ENCODE peak calls at places on chromosomes 5 and 9, in eight cellular contexts. T is IMR-90; X is CD8-positive, alpha-beta memory T cell; P is heart right ventricle; E is naive thymus-derived CD4-positive, alpha-beta T cell; D is lower lobe of right lung; B is left ventricle myocardium inferior; R is transverse colon. L is an unnamed sample.

GRCh38 chr9:136683755-136684154 is 3.5 kb downstream of the AGPAT2 start:
- DNase-seq in T (no peak), X (no peak), P (no peak), E (no peak), D (no peak), B (no peak), R (no peak), L (no peak)

GRCh38 chr9:121876658-121877271 is 216.3 kb downstream of the TTLL11 start:
- DNase-seq in T (peak; percentile 89), X (no peak), P (peak; percentile 35), E (no peak), D (no peak), B (peak; percentile 46), R (no peak), L (no peak)

GRCh38 chr5:72649449-72649848 is 142.2 kb upstream of the ZNF366 start:
- DNase-seq in T (peak; percentile 51), X (no peak), P (no peak), E (no peak), D (no peak), B (no peak), R (no peak), L (no peak)

GRCh38 chr5:56328753-56329560 is 95.8 kb upstream of the ANKRD55 start:
- DNase-seq in T (peak; percentile 76), X (no peak), P (no peak), E (peak; percentile 30), D (no peak), B (no peak), R (no peak), L (no peak)

GRCh38 chr5:157821822-157822622 is 36.9 kb downstream of the CLINT1 start:
- DNase-seq in T (peak; percentile 70), X (no peak), P (no peak), E (no peak), D (no peak), B (no peak), R (no peak), L (no peak)

GRCh38 chr9:128438343-128439109 is 17.3 kb upstream of the ODF2 start:
- DNase-seq in T (peak; percentile 67), X (peak; percentile 84), P (peak; percentile 90), E (peak; percentile 81), D (peak; percentile 90), B (peak; percentile 87), R (peak; percentile 88), L (peak; percentile 62)

GRCh38 chr5:82387041-82387818 is 109.1 kb upstream of the RPS23 start:
- DNase-seq in T (peak; percentile 18), X (no peak), P (no peak), E (no peak), D (no peak), B (no peak), R (no peak), L (no peak)

GRCh38 chr9:136470356-136470755 is 12.5 kb downstream of the SEC16A start:
- DNase-seq in T (no peak), X (no peak), P (no peak), E (no peak), D (no peak), B (no peak), R (no peak), L (no peak)

GRCh38 chr5:60228676-60229075 is 335.1 kb upstream of the PDE4D start:
- DNase-seq in T (no peak), X (no peak), P (no peak), E (no peak), D (no peak), B (no peak), R (no peak), L (no peak)

GRCh38 chr5:14204785-14205321 is 61.7 kb downstream of the TRIO start:
- DNase-seq in T (peak; percentile 82), X (no peak), P (peak; percentile 30), E (no peak), D (peak; percentile 78), B (peak; percentile 29), R (peak; percentile 81), L (peak; percentile 28)

GRCh38 chr9:84937086-84937670 is 267.6 kb downstream of the NTRK2 start:
- DNase-seq in T (no peak), X (no peak), P (no peak), E (no peak), D (no peak), B (no peak), R (no peak), L (peak; percentile 60)

GRCh38 chr9:6924988-6925563 is 167.3 kb downstream of the KDM4C start:
- DNase-seq in T (no peak), X (no peak), P (no peak), E (no peak), D (no peak), B (no peak), R (no peak), L (no peak)

GRCh38 chr5:35478856-35479682 is 138.6 kb upstream of the SPEF2 start:
- DNase-seq in T (peak; percentile 39), X (no peak), P (no peak), E (peak; percentile 20), D (no peak), B (no peak), R (no peak), L (no peak)

GRCh38 chr5:98933446-98934072 is 4.8 kb upstream of the CHD1 start:
- DNase-seq in T (no peak), X (peak; percentile 54), P (no peak), E (peak; percentile 53), D (no peak), B (no peak), R (no peak), L (no peak)

GRCh38 chr5:172683696-172684464 is 42.8 kb downstream of the NEURL1B start:
- DNase-seq in T (no peak), X (peak; percentile 76), P (no peak), E (peak; percentile 53), D (no peak), B (no peak), R (no peak), L (no peak)

GRCh38 chr5:73826761-73827450 is 200.9 kb downstream of the ARHGEF28 start:
- DNase-seq in T (peak; percentile 93), X (no peak), P (no peak), E (no peak), D (no peak), B (no peak), R (no peak), L (no peak)

GRCh38 chr9:110891760-110892159 is 146.5 kb downstream of the LPAR1 start:
- DNase-seq in T (peak; percentile 75), X (no peak), P (no peak), E (no peak), D (no peak), B (no peak), R (no peak), L (no peak)

GRCh38 chr5:38596997-38597396 is 40.6 kb upstream of the LIFR start:
- DNase-seq in T (no peak), X (no peak), P (no peak), E (no peak), D (no peak), B (no peak), R (no peak), L (no peak)

GRCh38 chr9:133708770-133709611 is 29.2 kb downstream of the SARDH start:
- DNase-seq in T (no peak), X (peak; percentile 61), P (no peak), E (peak; percentile 69), D (no peak), B (no peak), R (no peak), L (no peak)

DNA sequence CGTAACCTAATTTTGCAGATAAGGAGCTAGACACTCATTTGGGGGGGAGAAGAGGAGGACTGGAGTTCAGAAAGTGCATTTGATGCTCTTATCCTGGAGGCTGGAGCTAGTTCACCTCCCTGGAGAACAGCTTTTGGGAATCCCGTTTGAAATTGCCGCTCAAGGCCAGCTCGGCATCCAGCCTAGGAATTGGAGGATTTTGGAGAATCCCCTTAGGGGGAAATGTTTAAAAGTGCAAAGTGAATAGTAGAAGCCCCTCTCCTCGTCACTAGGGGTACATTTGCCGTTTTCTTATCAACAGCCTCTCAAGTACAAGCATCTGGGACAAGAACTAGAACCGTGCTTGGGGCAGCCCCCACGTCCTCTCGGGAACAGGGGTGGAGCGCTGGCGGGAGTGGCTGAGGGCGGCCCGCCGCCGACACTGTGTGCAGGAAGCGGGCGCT is 1.3 kb upstream of the CNOT8 start:
- DNase-seq in T (no peak), X (no peak), P (peak; percentile 88), E (no peak), D (no peak), B (peak; percentile 89), R (peak; percentile 81), L (peak; percentile 30)
- H3K4me1 ChIP-seq in T (peaks cover 1% of the 10 kb centered on the region), X (peaks cover 30% of the 10 kb centered on the region), P (peaks cover 26% of the 10 kb centered on the region), E (peaks cover 24% of the 10 kb centered on the region), D (peaks cover 40% of the 10 kb centered on the region), B (peaks cover 47% of the 10 kb centered on the region), R (peaks cover 32% of the 10 kb centered on the region), L (peaks cover 19% of the 10 kb centered on the region)

GRCh38 chr9:36901528-36901927 is 132.5 kb downstream of the PAX5 start:
- DNase-seq in T (no peak), X (no peak), P (no peak), E (no peak), D (no peak), B (no peak), R (no peak), L (no peak)

GRCh38 chr9:36902063-36902735 is 131.9 kb downstream of the PAX5 start:
- DNase-seq in T (no peak), X (no peak), P (no peak), E (no peak), D (no peak), B (no peak), R (no peak), L (peak; percentile 1)

GRCh38 chr9:36902861-36903524 is 131.1 kb downstream of the PAX5 start:
- DNase-seq in T (no peak), X (no peak), P (no peak), E (no peak), D (no peak), B (no peak), R (no peak), L (no peak)

GRCh38 chr9:36905101-36906066 is 128.7 kb downstream of the PAX5 start:
- DNase-seq in T (no peak), X (no peak), P (no peak), E (no peak), D (no peak), B (no peak), R (no peak), L (no peak)

GRCh38 chr9:36903541-36904435 is 130.3 kb downstream of the PAX5 start:
- DNase-seq in T (peak; percentile 52), X (no peak), P (no peak), E (no peak), D (no peak), B (no peak), R (no peak), L (no peak)
- H3K36me3 ChIP-seq in T (no peaks in the 10 kb centered on the region), X (no peaks in the 10 kb centered on the region), P (no peaks in the 10 kb centered on the region), E (no peaks in the 10 kb centered on the region), D (no peaks in the 10 kb centered on the region), B (no peaks in the 10 kb centered on the region), R (no peaks in the 10 kb centered on the region), L (no peaks in the 10 kb centered on the region)

DNA sequence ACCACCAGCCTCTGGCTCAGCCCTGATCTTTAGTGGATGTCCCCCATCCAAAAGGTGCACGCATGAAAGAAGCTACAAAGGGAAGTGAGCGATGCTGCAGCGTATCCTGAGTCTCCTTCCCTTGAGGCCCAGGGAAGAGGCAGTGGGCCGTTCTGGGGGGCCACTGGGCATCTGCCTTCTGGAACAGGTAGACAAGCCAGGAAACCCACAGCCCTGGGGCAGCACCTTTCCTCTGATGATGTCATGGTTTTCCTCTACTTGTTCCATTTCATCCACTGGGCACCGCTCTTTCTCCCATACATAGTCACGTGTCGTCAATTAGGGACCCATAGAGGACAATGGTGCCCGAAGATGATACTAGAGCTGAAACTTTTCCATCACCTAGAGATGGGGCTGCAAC is 194.0 kb upstream of the IRX1 start:
- DNase-seq in T (no peak), X (no peak), P (no peak), E (no peak), D (no peak), B (no peak), R (no peak), L (no peak)
- H3K4me1 ChIP-seq in T (no peaks in the 10 kb centered on the region), X (no peaks in the 10 kb centered on the region), P (no peaks in the 10 kb centered on the region), E (no peaks in the 10 kb centered on the region), D (no peaks in the 10 kb centered on the region), B (no peaks in the 10 kb centered on the region), R (no peaks in the 10 kb centered on the region), L (no peaks in the 10 kb centered on the region)

GRCh38 chr5:150017606-150018005 is 17.1 kb downstream of the HMGXB3 start:
- DNase-seq in T (peak; percentile 66), X (no peak), P (no peak), E (no peak), D (no peak), B (no peak), R (no peak), L (peak; percentile 11)
- H3K36me3 ChIP-seq in T (peaks cover 36% of the 10 kb centered on the region), X (peaks cover 71% of the 10 kb centered on the region), P (no peaks in the 10 kb centered on the region), E (peaks cover 8% of the 10 kb centered on the region), D (peaks cover 92% of the 10 kb centered on the region), B (peaks cover 87% of the 10 kb centered on the region), R (peaks cover 60% of the 10 kb centered on the region), L (peaks cover 63% of the 10 kb centered on the region)